ENCODE peak calls at places on chromosomes 7 and 10, in five cellular contexts. B is heart right ventricle, F is right lobe of liver, K is K562, X is mesendoderm. V is an unnamed sample. For H3K27me3 and H3K36me3, the result is how much of the 10 kb centered on the place peaks cover.

GRCh38 chr7:56570968-56571367 is 454.8 kb upstream of the NUPR2 start:
- DNase-seq in B (no peak), K (no peak), F (no peak), X (no peak), V (no peak)

GRCh38 chr10:97230146-97230545 is 44.4 kb upstream of the SLIT1 start:
- DNase-seq in K (peak), X (no peak), B (no peak), F (no peak), V (no peak)

GRCh38 chr7:35537067-35538023 is 157.6 kb downstream of the HERPUD2 start:
- DNase-seq in X (peak), K (peak), F (peak), B (peak), V (peak)

GRCh38 chr10:27612615-27613014 is 108.5 kb downstream of the RAB18 start:
- DNase-seq in F (no peak), K (no peak), X (no peak), B (no peak), V (no peak)

GRCh38 chr10:58820862-58821559 is 308.3 kb downstream of the BICC1 start:
- DNase-seq in B (no peak), F (no peak), X (no peak), K (no peak), V (no peak)

GRCh38 chr10:75197906-75198305 is 12.7 kb upstream of the VDAC2 start:
- DNase-seq in F (no peak), B (no peak), X (no peak), K (no peak), V (no peak)

GRCh38 chr10:34656676-34657075 is 158.4 kb downstream of the PARD3 start:
- DNase-seq in K (no peak), B (no peak), F (no peak), X (no peak), V (no peak)

GRCh38 chr7:115676080-115676479 is 354.5 kb downstream of the TFEC start:
- DNase-seq in B (no peak), X (no peak), F (peak), K (no peak), V (no peak)

GRCh38 chr10:56135806-56136205 is 225.3 kb downstream of the ZWINT start:
- DNase-seq in K (no peak), F (no peak), X (no peak), B (no peak), V (no peak)

GRCh38 chr7:94190599-94191061 is 186.5 kb upstream of the BET1 start:
- DNase-seq in F (no peak), K (no peak), B (no peak), X (no peak), V (no peak)

GRCh38 chr10:32417906-32418547 is 27.9 kb upstream of the CCDC7 start:
- DNase-seq in B (no peak), K (no peak), F (no peak), X (no peak), V (no peak)

GRCh38 chr10:121880842-121881423 is 46.9 kb downstream of the ATE1 start:
- DNase-seq in B (no peak), K (no peak), F (no peak), X (peak), V (no peak)

GRCh38 chr7:18927134-18927533 is 190.3 kb downstream of the TWIST1 start:
- DNase-seq in X (no peak), B (no peak), F (no peak), K (no peak), V (no peak)

GRCh38 chr10:4013651-4014085 is 228.7 kb upstream of the KLF6 start:
- DNase-seq in F (no peak), X (no peak), B (peak), K (no peak), V (no peak)

GRCh38 chr10:56605043-56605442 is 244.0 kb upstream of the ZWINT start:
- DNase-seq in B (no peak), F (no peak), K (no peak), X (peak), V (peak)

GRCh38 chr7:43584200-43584586 is 1.3 kb downstream of the STK17A start:
- DNase-seq in B (no peak), F (peak), K (no peak), X (peak), V (no peak)

GRCh38 chr7:153934629-153935028 is 117.6 kb upstream of the DPP6 start:
- DNase-seq in F (no peak), X (no peak), K (no peak), B (no peak), V (no peak)

GRCh38 chr7:26735976-26736600 is 128.3 kb downstream of the SKAP2 start:
- DNase-seq in X (peak), F (no peak), B (no peak), K (no peak), V (no peak)

GRCh38 chr10:61460835-61461234 is 7.7 kb upstream of the TMEM26 start:
- DNase-seq in F (no peak), B (no peak), X (no peak), K (no peak), V (no peak)

GRCh38 chr10:87845624-87846377 is 17.5 kb downstream of the KLLN start:
- DNase-seq in B (no peak), F (no peak), X (peak), K (no peak), V (no peak)

GRCh38 chr10:641149-642010 is 48.1 kb downstream of the DIP2C start:
- DNase-seq in K (no peak), F (no peak), B (no peak), X (no peak), V (peak)

GRCh38 chr7:47102442-47102841 is 479.5 kb downstream of the TNS3 start:
- DNase-seq in B (no peak), X (no peak), F (no peak), K (no peak), V (no peak)

GRCh38 chr7:100885440-100886141 is 3.9 kb downstream of the UFSP1 start:
- DNase-seq in K (peak), F (no peak), B (no peak), X (no peak), V (no peak)

GRCh38 chr10:82691211-82691610 is 816.2 kb downstream of the NRG3 start:
- DNase-seq in B (no peak), F (no peak), X (no peak), K (no peak), V (no peak)

GRCh38 chr7:45663965-45664623 is 89.9 kb downstream of the ADCY1 start:
- DNase-seq in X (no peak), B (no peak), F (peak), K (no peak), V (no peak)

GRCh38 chr7:75054744-75055527 is 18.7 kb downstream of the RCC1L start:
- DNase-seq in B (peak), K (no peak), X (no peak), F (no peak), V (no peak)

GRCh38 chr7:113100091-113100723 is 13.6 kb upstream of the GPR85 start:
- DNase-seq in F (no peak), X (no peak), B (peak), K (no peak), V (no peak)
- H3K4me3 ChIP-seq in F (no peak), X (no peak), B (peak), K (no peak), V (no peak)

GRCh38 chr10:11683529-11684320 is 58.5 kb upstream of the ECHDC3 start:
- DNase-seq in B (no peak), K (no peak), X (no peak), F (no peak), V (no peak)

GRCh38 chr10:11687779-11688447 is 54.3 kb upstream of the ECHDC3 start:
- DNase-seq in K (no peak), X (no peak), F (no peak), B (no peak), V (no peak)

GRCh38 chr10:11684717-11685645 is 57.2 kb upstream of the ECHDC3 start:
- DNase-seq in K (peak), B (peak), F (no peak), X (peak), V (peak)

GRCh38 chr10:11687357-11687771 is 54.8 kb upstream of the ECHDC3 start:
- DNase-seq in B (no peak), K (no peak), X (peak), F (no peak), V (no peak)

DNA sequence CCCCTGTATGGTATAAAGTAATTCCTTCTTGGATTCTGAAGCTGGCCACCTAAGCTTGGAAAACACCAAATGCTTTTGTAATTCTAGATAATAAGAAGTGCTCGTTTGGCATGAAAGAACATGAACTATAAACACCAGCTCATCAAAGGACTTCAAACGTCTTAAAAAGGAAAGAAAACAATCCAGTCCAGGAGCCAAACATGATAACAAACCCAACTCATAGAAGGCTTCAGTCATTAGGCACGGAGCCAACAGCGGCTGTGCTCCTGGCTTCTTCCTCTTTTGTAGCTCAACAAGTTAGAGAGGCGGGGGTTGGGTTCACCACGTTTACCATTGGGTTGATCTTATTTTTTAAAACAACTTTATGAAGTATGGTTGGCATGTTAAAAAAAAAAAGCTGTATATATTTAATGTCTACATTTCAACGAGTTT is 56.4 kb upstream of the ECHDC3 start:
- DNase-seq in X (no peak), F (peak), B (peak), K (peak), V (no peak)
- H3K27me3 ChIP-seq in X (under half), F (under half), B (under half), K (under half), V (under half)

DNA sequence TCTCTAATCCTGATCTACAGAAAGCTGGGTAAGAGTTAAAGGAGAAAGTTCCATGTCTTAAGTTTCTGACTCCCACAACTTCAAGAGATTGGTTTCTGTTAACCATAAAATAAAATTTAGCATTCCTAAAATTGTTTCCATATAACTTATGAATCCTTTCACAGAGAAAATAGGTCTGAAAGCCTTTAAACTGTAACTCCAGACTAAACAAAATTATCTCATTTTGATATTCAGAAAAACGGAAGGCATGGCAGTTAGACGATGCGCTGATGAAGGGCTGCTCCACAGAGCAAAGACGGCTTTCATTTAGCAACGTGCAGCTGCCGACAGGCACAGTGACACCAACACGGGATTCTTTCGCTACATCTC is 133.3 kb downstream of the SLC25A13 start:
- DNase-seq in B (no peak), X (no peak), F (no peak), K (no peak), V (no peak)
- H3K36me3 ChIP-seq in B (half or more), X (under half), F (under half), K (half or more), V (under half)

DNA sequence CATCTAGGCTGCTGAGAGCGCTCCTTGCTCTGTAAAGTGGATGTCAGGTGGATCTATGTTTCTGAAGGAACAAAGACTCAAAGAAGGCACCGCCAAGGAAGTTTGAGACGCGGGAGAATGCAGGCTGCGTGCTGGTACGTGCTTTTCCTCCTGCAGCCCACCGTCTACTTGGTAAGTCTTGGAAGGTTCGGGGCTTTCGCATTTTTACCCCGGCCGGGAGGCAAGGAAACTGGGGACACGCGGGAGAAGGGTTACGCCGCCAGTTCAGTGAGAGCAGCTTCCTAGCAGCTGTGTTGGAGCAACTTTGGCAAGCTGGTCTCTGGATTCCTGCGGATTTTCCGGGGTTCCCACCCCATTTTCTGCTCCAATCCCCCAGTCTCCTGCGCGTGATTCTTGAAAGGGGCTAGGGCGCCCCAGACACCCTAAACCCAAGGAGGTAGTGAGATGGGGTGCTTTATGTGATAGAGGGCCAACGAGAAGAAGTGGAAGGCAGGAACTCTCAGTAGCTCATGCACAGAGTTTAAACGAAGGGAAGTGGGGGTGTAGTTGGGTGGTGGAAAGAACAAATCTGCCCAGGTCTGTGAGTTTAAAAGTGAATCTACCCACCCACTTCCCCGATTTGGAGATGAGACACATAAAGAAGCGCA is 2.3 kb downstream of the NXPH1 start:
- DNase-seq in F (no peak), B (no peak), X (peak), K (no peak), V (peak)
- H3K4me3 ChIP-seq in F (no peak), B (no peak), X (no peak), K (no peak), V (peak)

GRCh38 chr10:101778781-101779543 is 3.0 kb upstream of the FGF8 start:
- DNase-seq in B (no peak), X (peak), K (peak), F (no peak), V (peak)
- H3K27me3 ChIP-seq in B (under half), X (under half), K (under half), F (under half), V (under half)

DNA sequence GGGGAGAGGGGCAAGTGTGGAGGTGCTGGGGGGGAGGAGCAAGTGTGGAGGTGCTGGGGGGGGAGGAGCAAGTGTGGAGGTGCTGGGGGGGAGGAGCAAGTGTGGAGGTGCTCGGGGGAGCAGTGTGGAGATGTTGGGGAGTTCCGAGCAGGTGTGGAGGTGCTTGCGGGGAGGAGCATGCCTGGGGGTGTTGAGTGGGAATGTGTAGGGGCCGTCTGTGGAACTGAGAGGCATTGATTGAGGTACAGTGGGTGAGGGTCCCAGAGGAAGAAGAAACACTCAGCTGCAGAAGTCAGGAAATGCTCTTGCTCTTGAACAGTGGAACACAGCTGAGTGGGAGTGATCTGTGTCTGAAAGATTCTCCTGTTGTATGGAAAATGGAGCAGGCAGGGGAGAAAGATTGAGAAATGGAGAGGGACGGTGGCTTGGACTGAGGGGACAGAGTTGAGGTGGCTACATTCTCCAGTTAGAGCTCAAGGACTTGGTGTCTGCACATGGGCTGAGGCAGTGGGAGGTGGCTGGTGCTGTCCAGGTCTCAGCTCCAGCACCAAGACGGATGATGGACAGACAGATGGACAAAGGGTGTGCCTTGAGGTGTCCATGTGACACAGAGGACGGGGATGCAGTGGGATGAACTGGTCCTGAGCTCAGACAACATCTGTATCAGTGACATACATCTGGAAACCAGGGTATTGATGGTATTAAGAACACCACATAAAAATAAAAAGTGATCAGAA is 25.2 kb upstream of the NCAPG2 start:
- DNase-seq in B (no peak), F (no peak), X (no peak), K (no peak), V (no peak)
- H3K36me3 ChIP-seq in B (under half), F (under half), X (under half), K (under half), V (under half)

V was measured in H7.